ENCODE peak calls at places on chromosomes 2 and 18, in eight cellular contexts. O is choroid plexus epithelial cell, I is spleen, D is lower lobe of right lung, T is foreskin fibroblast, V is upper lobe of left lung, W is stomach, A is BJ. Q is an unnamed sample.
A peak's percentile ranks its signal among the peaks of the same experiment; 100 is the strongest.

GRCh38 chr2:172551266-172551665 is 4.6 kb upstream of the PDK1 start:
- DNase-seq in W (no peak), O (peak; percentile 81), A (no peak), V (no peak), I (no peak), T (no peak), D (no peak), Q (no peak)

GRCh38 chr2:21599417-21599816 is 475.6 kb downstream of the TDRD15 start:
- DNase-seq in I (no peak), W (no peak), D (no peak), T (no peak), V (no peak), O (no peak), A (no peak), Q (no peak)

GRCh38 chr2:42084231-42084671 is 36.4 kb downstream of the PKDCC start:
- DNase-seq in I (peak; percentile 30), A (no peak), D (no peak), V (no peak), W (no peak), T (peak; percentile 66), O (peak; percentile 67), Q (peak; percentile 95)

GRCh38 chr18:46859855-46860254 is 57.5 kb downstream of the PIAS2 start:
- DNase-seq in A (no peak), I (no peak), V (no peak), T (no peak), W (no peak), O (peak; percentile 62), D (no peak), Q (peak; percentile 7)

GRCh38 chr2:205188516-205189138 is 493.7 kb upstream of the NRP2 start:
- DNase-seq in A (peak; percentile 25), V (no peak), W (no peak), I (no peak), D (no peak), T (peak; percentile 68), O (peak; percentile 95), Q (peak; percentile 89)

GRCh38 chr2:234444888-234445287 is 52.0 kb downstream of the ARL4C start:
- DNase-seq in A (peak; percentile 85), I (peak; percentile 91), O (peak; percentile 95), V (no peak), D (no peak), T (peak; percentile 74), W (no peak), Q (peak; percentile 93)

GRCh38 chr2:17672583-17673317 is 80.9 kb downstream of the SMC6 start:
- DNase-seq in D (no peak), V (no peak), I (no peak), T (peak; percentile 45), W (no peak), A (peak; percentile 22), O (peak; percentile 73), Q (peak; percentile 68)

GRCh38 chr2:51918113-51918512 is 886.2 kb upstream of the NRXN1 start:
- DNase-seq in I (no peak), A (no peak), W (no peak), D (no peak), T (peak; percentile 43), V (no peak), O (peak; percentile 64), Q (peak; percentile 30)

GRCh38 chr2:36951030-36951518 is 15.3 kb downstream of the STRN start:
- DNase-seq in V (no peak), O (no peak), T (no peak), I (no peak), D (no peak), A (no peak), W (no peak), Q (no peak)

GRCh38 chr2:59266453-59266852 is 1025.3 kb upstream of the FANCL start:
- DNase-seq in T (no peak), O (no peak), W (no peak), A (no peak), V (no peak), I (no peak), D (no peak), Q (no peak)

GRCh38 chr18:53944721-53945120 is 279.7 kb downstream of the MBD2 start:
- DNase-seq in O (no peak), W (no peak), D (no peak), I (no peak), V (no peak), A (no peak), T (no peak), Q (no peak)

GRCh38 chr2:68974251-68974650 is at the start of gene GKN1:
- DNase-seq in I (no peak), T (peak; percentile 6), W (no peak), A (no peak), V (no peak), O (no peak), D (no peak), Q (peak; percentile 71)

GRCh38 chr2:28956890-28957289 is 24.2 kb upstream of the TOGARAM2 start:
- DNase-seq in V (no peak), O (peak; percentile 45), T (no peak), I (no peak), D (no peak), W (no peak), A (no peak), Q (peak; percentile 31)

GRCh38 chr2:138035597-138036217 is 71.4 kb downstream of the HNMT start:
- DNase-seq in V (no peak), O (peak; percentile 26), I (no peak), W (no peak), A (peak; percentile 39), T (no peak), D (no peak), Q (peak; percentile 68)

GRCh38 chr2:155109527-155109926 is 411.0 kb downstream of the KCNJ3 start:
- DNase-seq in D (no peak), V (no peak), T (no peak), W (no peak), O (no peak), A (no peak), I (no peak), Q (no peak)

GRCh38 chr2:217824223-217824622 is 178.6 kb downstream of the TNS1 start:
- DNase-seq in D (no peak), I (no peak), W (no peak), V (no peak), O (no peak), A (no peak), T (no peak), Q (no peak)

GRCh38 chr2:174693344-174693743 is 70.9 kb downstream of the CHRNA1 start:
- DNase-seq in O (no peak), I (no peak), T (no peak), W (no peak), D (no peak), V (no peak), A (no peak), Q (no peak)

GRCh38 chr2:25867389-25868003 is 10.8 kb downstream of the ASXL2 start:
- DNase-seq in V (no peak), W (no peak), O (no peak), A (no peak), D (no peak), T (no peak), I (no peak), Q (no peak)

GRCh38 chr18:9755110-9755509 is 47.0 kb downstream of the RAB31 start:
- DNase-seq in V (no peak), O (no peak), D (no peak), W (no peak), A (no peak), I (no peak), T (no peak), Q (no peak)

GRCh38 chr18:9753863-9754262 is 45.8 kb downstream of the RAB31 start:
- DNase-seq in O (no peak), T (no peak), D (no peak), I (no peak), A (no peak), V (no peak), W (no peak), Q (no peak)

GRCh38 chr18:9757851-9758587 is 49.9 kb downstream of the RAB31 start:
- DNase-seq in A (no peak), W (no peak), D (no peak), T (no peak), V (no peak), O (peak; percentile 58), I (no peak), Q (peak; percentile 89)

GRCh38 chr18:9756566-9757470 is 48.7 kb downstream of the RAB31 start:
- DNase-seq in A (no peak), O (no peak), I (no peak), T (no peak), V (no peak), D (no peak), W (no peak), Q (peak; percentile 93)

DNA sequence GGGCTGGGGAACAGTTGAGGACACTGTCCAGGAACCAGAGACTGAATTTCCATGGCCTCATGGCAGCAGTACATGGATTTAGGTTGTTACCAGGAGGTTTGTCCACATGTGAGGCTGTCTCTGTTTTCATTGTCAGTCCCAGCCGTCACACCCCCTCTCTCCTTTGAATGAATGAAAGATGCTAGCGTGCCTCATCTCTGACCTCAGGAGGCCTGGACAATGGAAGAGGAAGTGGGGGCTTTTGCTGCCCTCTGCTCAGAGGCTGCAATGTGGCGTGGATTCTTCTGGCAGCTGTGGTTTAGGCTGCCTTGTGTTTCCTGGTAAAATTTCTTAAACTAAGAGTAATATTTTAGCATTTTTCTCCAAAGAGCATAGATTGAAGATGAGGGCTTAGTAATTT is 47.5 kb downstream of the RAB31 start:
- DNase-seq in V (no peak), T (no peak), D (no peak), W (no peak), A (no peak), O (no peak), I (no peak), Q (no peak)
- H3K4me3 ChIP-seq in V (no peak overlapping the region), T (no peak overlapping the region), D (no peak overlapping the region), W (no peak overlapping the region), A (no peak overlapping the region), O (no peak overlapping the region), I (no peak overlapping the region), Q (no peak overlapping the region)

DNA sequence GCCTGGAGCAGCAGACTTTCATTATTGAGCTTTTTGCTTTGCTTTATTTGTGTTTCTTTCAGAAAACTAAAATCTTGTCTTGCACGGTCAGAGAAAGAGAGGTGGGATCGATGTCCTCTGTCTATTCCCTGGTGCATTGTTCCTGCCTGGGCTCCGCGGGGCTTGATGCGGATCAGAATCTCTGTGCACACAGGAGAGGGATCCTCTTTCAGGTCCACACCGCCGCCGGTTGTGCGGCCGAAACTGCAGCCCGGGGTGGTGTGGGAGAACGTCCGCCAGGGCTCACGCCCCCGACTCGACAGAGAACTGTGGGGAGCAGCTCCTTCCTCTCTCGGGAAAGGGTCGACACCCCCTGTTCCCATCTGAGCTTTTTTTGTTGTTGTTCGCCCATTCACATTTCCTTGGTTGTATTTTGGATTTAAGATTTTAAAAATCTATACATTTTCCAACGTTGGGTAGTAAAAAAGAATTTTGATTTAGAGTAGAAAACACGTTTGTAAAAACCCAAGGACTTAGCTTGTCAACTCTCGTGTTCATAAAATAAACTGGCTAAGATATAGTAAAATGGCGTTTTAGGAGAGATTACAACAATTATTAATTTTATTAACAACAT is 23.6 kb upstream of the ZNF516 start:
- DNase-seq in I (peak; percentile 86), T (peak; percentile 32), V (peak; percentile 82), W (no peak), O (peak; percentile 63), A (no peak), D (peak; percentile 59), Q (peak; percentile 58)
- TF ChIP-seq CTCF in I (no peak), T (no peak), V (no peak), W (no peak), O (peak; percentile 33), A (no peak), D (no peak), Q (no peak)

GRCh38 chr2:66436546-66436945 is 1.6 kb downstream of the MEIS1 start:
- DNase-seq in D (no peak), O (no peak), W (no peak), V (no peak), I (no peak), T (no peak), A (no peak), Q (no peak)
- H3K4me3 ChIP-seq in D (peak overlapping the region; percentile 71), O (peak overlapping the region; percentile 73), W (peak overlapping the region; percentile 74), V (peak overlapping the region; percentile 61), I (peak overlapping the region; percentile 75), T (peak overlapping the region; percentile 79), A (peak overlapping the region; percentile 85), Q (peak overlapping the region; percentile 85)

GRCh38 chr2:45729753-45730512 is 78.5 kb downstream of the PRKCE start:
- DNase-seq in D (no peak), V (no peak), A (no peak), T (no peak), I (no peak), O (peak; percentile 41), W (no peak), Q (no peak)
- TF ChIP-seq CTCF in D (peak; percentile 28), V (no peak), A (peak; percentile 18), T (no peak), I (peak; percentile 46), O (peak; percentile 51), W (no peak), Q (peak; percentile 37)

Q was measured in fibroblast of villous mesenchyme.